ENCODE peak calls at places on chromosomes 3 and 15, in four cellular contexts. One of them, this sample, is unnamed.

GRCh38 chr3:159732172-159733111 is 256.2 kb upstream of the IL12A start:
- DNase-seq in mesenchymal stem cell: peak
- DNase-seq in substantia nigra: no peak
- DNase-seq in IMR-90: peak
- DNase-seq in this sample: peak

GRCh38 chr15:78334845-78335244 is 5.3 kb upstream of the CRABP1 start:
- DNase-seq in mesenchymal stem cell: no peak
- DNase-seq in substantia nigra: no peak
- DNase-seq in IMR-90: no peak
- DNase-seq in this sample: no peak

GRCh38 chr3:125220681-125221429 is 8.3 kb upstream of the SLC12A8 start:
- DNase-seq in mesenchymal stem cell: no peak
- DNase-seq in substantia nigra: no peak
- DNase-seq in IMR-90: peak
- DNase-seq in this sample: no peak

GRCh38 chr3:128563439-128563838 is 70.4 kb upstream of the GATA2 start:
- DNase-seq in mesenchymal stem cell: no peak
- DNase-seq in substantia nigra: no peak
- DNase-seq in IMR-90: no peak
- DNase-seq in this sample: no peak

GRCh38 chr3:39383913-39384664 is 919 bp downstream of the SLC25A38 start:
- DNase-seq in mesenchymal stem cell: peak
- DNase-seq in substantia nigra: no peak
- DNase-seq in IMR-90: peak
- DNase-seq in this sample: peak

GRCh38 chr3:194103475-194103874 is 32.5 kb upstream of the HES1 start:
- DNase-seq in mesenchymal stem cell: no peak
- DNase-seq in substantia nigra: no peak
- DNase-seq in IMR-90: no peak
- DNase-seq in this sample: no peak

GRCh38 chr15:97692317-97693015 is 268.0 kb upstream of the ARRDC4 start:
- DNase-seq in mesenchymal stem cell: no peak
- DNase-seq in substantia nigra: no peak
- DNase-seq in IMR-90: no peak
- DNase-seq in this sample: no peak

GRCh38 chr3:59777559-59778178 is 727.8 kb upstream of the CFAP20DC start:
- DNase-seq in mesenchymal stem cell: no peak
- DNase-seq in substantia nigra: no peak
- DNase-seq in IMR-90: no peak
- DNase-seq in this sample: no peak

GRCh38 chr15:57364282-57365007 is 11.9 kb upstream of the CGNL1 start:
- DNase-seq in mesenchymal stem cell: peak
- DNase-seq in substantia nigra: no peak
- DNase-seq in IMR-90: peak
- DNase-seq in this sample: peak

GRCh38 chr3:67462185-67462584 is 192.2 kb downstream of the SUCLG2 start:
- DNase-seq in mesenchymal stem cell: no peak
- DNase-seq in substantia nigra: no peak
- DNase-seq in IMR-90: no peak
- DNase-seq in this sample: no peak

GRCh38 chr3:74529145-74529544 is 85.3 kb downstream of the CNTN3 start:
- DNase-seq in mesenchymal stem cell: no peak
- DNase-seq in substantia nigra: no peak
- DNase-seq in IMR-90: no peak
- DNase-seq in this sample: no peak

GRCh38 chr3:55477306-55478010 is 9.6 kb downstream of the WNT5A start:
- DNase-seq in mesenchymal stem cell: peak
- DNase-seq in substantia nigra: no peak
- DNase-seq in IMR-90: no peak
- DNase-seq in this sample: peak

GRCh38 chr3:8554725-8555621 is 53.4 kb downstream of the LMCD1 start:
- DNase-seq in mesenchymal stem cell: peak
- DNase-seq in substantia nigra: no peak
- DNase-seq in IMR-90: peak
- DNase-seq in this sample: peak

GRCh38 chr3:179093807-179094206 is 22.2 kb upstream of the ZMAT3 start:
- DNase-seq in mesenchymal stem cell: peak
- DNase-seq in substantia nigra: no peak
- DNase-seq in IMR-90: peak
- DNase-seq in this sample: peak

GRCh38 chr3:184175981-184176376 is 1.3 kb downstream of the AP2M1 start:
- DNase-seq in mesenchymal stem cell: no peak
- DNase-seq in substantia nigra: no peak
- DNase-seq in IMR-90: no peak
- DNase-seq in this sample: no peak

GRCh38 chr3:137148917-137149316 is 191.1 kb downstream of the IL20RB start:
- DNase-seq in mesenchymal stem cell: no peak
- DNase-seq in substantia nigra: no peak
- DNase-seq in IMR-90: no peak
- DNase-seq in this sample: no peak

GRCh38 chr3:126279853-126280252 is 77.4 kb downstream of the KLF15 start:
- DNase-seq in mesenchymal stem cell: no peak
- DNase-seq in substantia nigra: no peak
- DNase-seq in IMR-90: no peak
- DNase-seq in this sample: no peak

GRCh38 chr15:38702178-38702912 is 137.7 kb upstream of the RASGRP1 start:
- DNase-seq in mesenchymal stem cell: no peak
- DNase-seq in substantia nigra: no peak
- DNase-seq in IMR-90: no peak
- DNase-seq in this sample: no peak

GRCh38 chr15:42919308-42919707 is 1.3 kb downstream of the TTBK2 start:
- DNase-seq in mesenchymal stem cell: no peak
- DNase-seq in substantia nigra: no peak
- DNase-seq in IMR-90: peak
- DNase-seq in this sample: no peak

GRCh38 chr3:32239638-32240550 is 1.4 kb downstream of the CMTM8 start:
- DNase-seq in mesenchymal stem cell: peak
- DNase-seq in substantia nigra: no peak
- DNase-seq in IMR-90: no peak
- DNase-seq in this sample: peak

GRCh38 chr15:98035577-98036010 is 75.1 kb downstream of the ARRDC4 start:
- DNase-seq in mesenchymal stem cell: no peak
- DNase-seq in substantia nigra: no peak
- DNase-seq in IMR-90: no peak
- DNase-seq in this sample: no peak

GRCh38 chr3:126118591-126118990 is 34.7 kb upstream of the SLC41A3 start:
- DNase-seq in mesenchymal stem cell: no peak
- DNase-seq in substantia nigra: no peak
- DNase-seq in IMR-90: no peak
- DNase-seq in this sample: no peak

GRCh38 chr3:149299938-149300791 is 33.3 kb downstream of the TM4SF18 start:
- DNase-seq in mesenchymal stem cell: peak
- DNase-seq in substantia nigra: no peak
- DNase-seq in IMR-90: peak
- DNase-seq in this sample: peak

GRCh38 chr15:64149424-64150235 is 1.9 kb upstream of the SNX22 start:
- DNase-seq in mesenchymal stem cell: peak
- DNase-seq in substantia nigra: no peak
- DNase-seq in IMR-90: no peak
- DNase-seq in this sample: no peak

GRCh38 chr3:40229963-40230362 is 79.5 kb upstream of the EIF1B start:
- DNase-seq in mesenchymal stem cell: no peak
- DNase-seq in substantia nigra: no peak
- DNase-seq in IMR-90: no peak
- DNase-seq in this sample: no peak

GRCh38 chr15:93321881-93322282 is 232.9 kb upstream of the RGMA start:
- DNase-seq in mesenchymal stem cell: no peak
- DNase-seq in substantia nigra: no peak
- DNase-seq in IMR-90: no peak
- DNase-seq in this sample: peak

GRCh38 chr3:69787436-69788168 is 48.3 kb downstream of the MITF start:
- DNase-seq in mesenchymal stem cell: peak
- DNase-seq in substantia nigra: no peak
- DNase-seq in IMR-90: peak
- DNase-seq in this sample: peak

This sample was measured in astrocyte of the spinal cord.